ENCODE peak calls at places on chromosomes 3 and 15, in four cellular contexts. S, J, L and E are unnamed samples.
A peak's percentile ranks its signal among the peaks of the same experiment; 100 is the strongest.

GRCh38 chr3:186277268-186277909 is 84.6 kb downstream of the DGKG start:
- DNase-seq in S (peak; percentile 50), J (no peak), L (peak; percentile 56), E (peak; percentile 11)

GRCh38 chr15:75720787-75721461 is 8.3 kb upstream of the CSPG4 start:
- DNase-seq in J (peak; percentile 57), L (peak; percentile 85), S (peak; percentile 74), E (no peak)

GRCh38 chr3:99332726-99333125 is 305.7 kb upstream of the COL8A1 start:
- DNase-seq in S (no peak), L (peak; percentile 37), J (no peak), E (no peak)

GRCh38 chr3:37531071-37531720 is 330.5 kb upstream of the CTDSPL start:
- DNase-seq in L (no peak), S (no peak), J (no peak), E (no peak)

GRCh38 chr3:43695863-43696262 is 5.1 kb downstream of the ABHD5 start:
- DNase-seq in S (no peak), J (no peak), L (no peak), E (no peak)

GRCh38 chr3:77489216-77489615 is 449.3 kb downstream of the ROBO2 start:
- DNase-seq in J (no peak), L (no peak), S (peak; percentile 7), E (no peak)

GRCh38 chr15:51366911-51367310 is 25.5 kb downstream of the GLDN start:
- DNase-seq in J (no peak), L (peak; percentile 83), S (no peak), E (peak; percentile 82)

GRCh38 chr15:101170568-101171350 is 81.1 kb downstream of the CHSY1 start:
- DNase-seq in L (peak; percentile 78), J (no peak), S (no peak), E (no peak)

GRCh38 chr3:71585126-71585525 is 1.6 kb upstream of the FOXP1 start:
- DNase-seq in J (no peak), L (peak; percentile 20), S (peak; percentile 13), E (no peak)

GRCh38 chr3:113468536-113468935 is 27.2 kb upstream of the CFAP44 start:
- DNase-seq in L (no peak), J (no peak), S (no peak), E (no peak)

GRCh38 chr3:16151109-16151508 is 23.4 kb upstream of the GALNT15 start:
- DNase-seq in L (peak; percentile 44), S (no peak), J (peak; percentile 12), E (no peak)

GRCh38 chr3:166462876-166463275 is 625.7 kb upstream of the BCHE start:
- DNase-seq in J (no peak), L (peak; percentile 61), S (no peak), E (no peak)

GRCh38 chr3:72597756-72598195 is 250.5 kb downstream of the SHQ1 start:
- DNase-seq in J (no peak), S (peak; percentile 56), L (no peak), E (no peak)

GRCh38 chr3:113140876-113141275 is 70.5 kb upstream of the BOC start:
- DNase-seq in S (no peak), L (no peak), J (peak; percentile 5), E (no peak)

GRCh38 chr3:58150130-58150663 is 60.6 kb downstream of the DNASE1L3 start:
- DNase-seq in L (no peak), J (no peak), S (no peak), E (peak; percentile 98)

GRCh38 chr3:154967090-154967489 is 113.0 kb upstream of the MME start:
- DNase-seq in S (no peak), J (no peak), L (no peak), E (no peak)

GRCh38 chr3:29171583-29171990 is 109.3 kb upstream of the RBMS3 start:
- DNase-seq in S (peak; percentile 6), L (no peak), J (peak; percentile 37), E (no peak)

GRCh38 chr3:129793356-129793755 is 100.2 kb downstream of the TMCC1 start:
- DNase-seq in S (peak; percentile 42), J (peak; percentile 16), L (peak; percentile 48), E (no peak)

GRCh38 chr15:92624401-92624991 is 31.1 kb downstream of the FAM174B start:
- DNase-seq in L (no peak), S (peak; percentile 24), J (no peak), E (no peak)

GRCh38 chr3:78873641-78874040 is 894.2 kb downstream of the ROBO1 start:
- DNase-seq in L (peak; percentile 18), J (no peak), S (no peak), E (no peak)
- H3K4me3 ChIP-seq in L (no peak overlapping the region), J (no peak overlapping the region), S (no peak overlapping the region), E (no peak overlapping the region)

GRCh38 chr3:152192936-152193672 is 75.6 kb upstream of the MBNL1 start:
- DNase-seq in S (no peak), L (no peak), J (no peak), E (no peak)
- H3K4me3 ChIP-seq in S (no peak overlapping the region), L (no peak overlapping the region), J (no peak overlapping the region), E (no peak overlapping the region)

DNA sequence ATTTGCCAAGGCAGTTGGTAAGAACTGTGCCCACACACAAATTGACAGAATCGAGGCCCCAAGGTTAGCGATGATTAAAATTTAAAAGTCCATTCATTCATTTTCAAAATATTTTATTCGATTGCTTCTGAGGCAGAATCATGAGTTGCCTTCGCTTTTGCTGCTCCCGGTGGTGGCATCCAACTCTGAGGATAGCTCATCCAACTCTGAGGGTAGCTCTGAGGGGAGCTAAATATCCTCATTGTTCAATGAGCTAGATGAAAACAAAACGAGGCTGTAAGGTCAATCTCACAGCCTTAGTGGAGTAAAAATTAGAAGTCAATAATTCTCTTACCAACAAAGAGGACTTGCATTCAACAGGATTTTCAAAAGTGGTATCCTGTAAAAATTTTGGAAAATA is 901 bp upstream of the CHL1 start:
- DNase-seq in S (peak; percentile 13), J (no peak), L (no peak), E (no peak)
- H3K4me3 ChIP-seq in S (no peak overlapping the region), J (no peak overlapping the region), L (no peak overlapping the region), E (no peak overlapping the region)

GRCh38 chr3:193744048-193744821 is 151.2 kb downstream of the OPA1 start:
- DNase-seq in J (no peak), L (peak; percentile 6), S (no peak), E (peak; percentile 60)
- H3K4me3 ChIP-seq in J (no peak overlapping the region), L (no peak overlapping the region), S (no peak overlapping the region), E (no peak overlapping the region)

DNA sequence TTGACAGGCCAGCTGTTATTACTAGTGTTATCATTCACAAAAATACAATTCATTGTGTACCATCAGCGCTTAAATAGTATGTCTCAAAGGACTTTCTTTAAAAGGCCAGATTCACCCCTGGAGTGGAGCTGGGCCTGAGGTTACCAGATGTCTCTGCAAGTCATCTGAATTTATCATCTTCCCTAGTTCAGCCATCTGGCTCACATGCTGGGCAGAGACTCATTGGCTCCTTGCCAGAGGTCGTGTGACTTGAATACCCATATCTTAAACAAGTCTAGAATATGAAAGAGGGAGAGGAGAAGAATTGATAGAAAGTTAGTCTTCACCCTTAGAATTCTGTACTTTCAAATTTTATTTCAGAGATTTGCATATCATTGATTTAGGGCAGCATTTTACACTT is 16.9 kb upstream of the FMN1 start:
- DNase-seq in S (no peak), J (no peak), L (no peak), E (no peak)
- H3K4me3 ChIP-seq in S (no peak overlapping the region), J (no peak overlapping the region), L (no peak overlapping the region), E (no peak overlapping the region)

GRCh38 chr15:57218826-57219576 is 157.3 kb upstream of the CGNL1 start:
- DNase-seq in J (peak; percentile 43), S (peak; percentile 70), L (no peak), E (no peak)
- H3K4me3 ChIP-seq in J (no peak overlapping the region), S (peak overlapping the region; percentile 41), L (no peak overlapping the region), E (no peak overlapping the region)